ENCODE peak calls at places on chromosomes 11 and 22, in five cellular contexts. One of them, this sample, is unnamed.

GRCh38 chr22:37849089-37849751 is at the start of gene EIF3L:
- DNase-seq in HEK293T: peak; percentile 97
- DNase-seq in IMR-90: peak; percentile 84
- DNase-seq in K562: peak; percentile 90
- DNase-seq in A549: peak; percentile 90
- DNase-seq in this sample: peak; percentile 51

GRCh38 chr22:44441401-44442185 is 56.4 kb downstream of the RTL6 start:
- DNase-seq in IMR-90: no peak
- DNase-seq in A549: no peak
- DNase-seq in K562: no peak
- DNase-seq in HEK293T: no peak
- DNase-seq in this sample: no peak

GRCh38 chr11:114262681-114263509 is 33.3 kb upstream of the NNMT start:
- DNase-seq in A549: peak; percentile 50
- DNase-seq in HEK293T: peak; percentile 73
- DNase-seq in IMR-90: peak; percentile 54
- DNase-seq in K562: peak; percentile 61
- DNase-seq in this sample: no peak

GRCh38 chr11:19953342-19953741 is 206.9 kb downstream of the DBX1 start:
- DNase-seq in HEK293T: no peak
- DNase-seq in IMR-90: peak; percentile 81
- DNase-seq in A549: peak; percentile 36
- DNase-seq in K562: no peak
- DNase-seq in this sample: no peak

GRCh38 chr22:35314161-35314942 is 14.7 kb downstream of the TOM1 start:
- DNase-seq in K562: no peak
- DNase-seq in A549: no peak
- DNase-seq in HEK293T: no peak
- DNase-seq in IMR-90: no peak
- DNase-seq in this sample: no peak

GRCh38 chr11:77118086-77118485 is 10.0 kb upstream of the MYO7A start:
- DNase-seq in K562: no peak
- DNase-seq in A549: no peak
- DNase-seq in IMR-90: no peak
- DNase-seq in HEK293T: no peak
- DNase-seq in this sample: no peak

GRCh38 chr22:17773606-17774205 is 563 bp downstream of the BID start:
- DNase-seq in IMR-90: peak; percentile 28
- DNase-seq in HEK293T: peak; percentile 67
- DNase-seq in A549: peak; percentile 12
- DNase-seq in K562: peak; percentile 78
- DNase-seq in this sample: no peak

GRCh38 chr11:70002433-70002832 is 75.7 kb upstream of the ANO1 start:
- DNase-seq in HEK293T: no peak
- DNase-seq in IMR-90: no peak
- DNase-seq in K562: no peak
- DNase-seq in A549: no peak
- DNase-seq in this sample: no peak

GRCh38 chr22:23256986-23257888 is 76.9 kb downstream of the BCR start:
- DNase-seq in K562: peak; percentile 57
- DNase-seq in IMR-90: no peak
- DNase-seq in A549: no peak
- DNase-seq in HEK293T: no peak
- DNase-seq in this sample: no peak

GRCh38 chr11:117643606-117644300 is 153.3 kb downstream of the DSCAML1 start:
- DNase-seq in IMR-90: no peak
- DNase-seq in A549: no peak
- DNase-seq in HEK293T: no peak
- DNase-seq in K562: no peak
- DNase-seq in this sample: no peak

GRCh38 chr11:6405039-6405667 is 13.7 kb downstream of the APBB1 start:
- DNase-seq in A549: no peak
- DNase-seq in K562: no peak
- DNase-seq in HEK293T: no peak
- DNase-seq in IMR-90: no peak
- DNase-seq in this sample: no peak

GRCh38 chr11:11010624-11011127 is 152.8 kb upstream of the ZBED5 start:
- DNase-seq in A549: peak; percentile 55
- DNase-seq in IMR-90: peak; percentile 1
- DNase-seq in K562: peak; percentile 19
- DNase-seq in HEK293T: peak; percentile 50
- DNase-seq in this sample: no peak

GRCh38 chr22:45878051-45878764 is 98.8 kb downstream of the WNT7B start:
- DNase-seq in K562: no peak
- DNase-seq in HEK293T: no peak
- DNase-seq in IMR-90: no peak
- DNase-seq in A549: no peak
- DNase-seq in this sample: no peak

GRCh38 chr22:30650508-30651116 is 15.0 kb downstream of the SLC35E4 start:
- DNase-seq in K562: no peak
- DNase-seq in HEK293T: no peak
- DNase-seq in IMR-90: no peak
- DNase-seq in A549: no peak
- DNase-seq in this sample: no peak

GRCh38 chr11:62853279-62853965 is 14.0 kb upstream of the WDR74 start:
- DNase-seq in IMR-90: no peak
- DNase-seq in K562: no peak
- DNase-seq in HEK293T: no peak
- DNase-seq in A549: no peak
- DNase-seq in this sample: no peak

GRCh38 chr22:45314054-45314721 is 4.5 kb downstream of the FAM118A start:
- DNase-seq in A549: no peak
- DNase-seq in IMR-90: no peak
- DNase-seq in K562: peak; percentile 89
- DNase-seq in HEK293T: no peak
- DNase-seq in this sample: no peak

GRCh38 chr11:28343304-28344233 is 235.4 kb downstream of the METTL15 start:
- DNase-seq in K562: peak; percentile 59
- DNase-seq in HEK293T: no peak
- DNase-seq in A549: peak; percentile 85
- DNase-seq in IMR-90: peak; percentile 95
- DNase-seq in this sample: no peak

GRCh38 chr22:42716221-42716620 is 4.4 kb downstream of the A4GALT start:
- DNase-seq in K562: no peak
- DNase-seq in IMR-90: no peak
- DNase-seq in HEK293T: no peak
- DNase-seq in A549: no peak
- DNase-seq in this sample: peak; percentile 87

GRCh38 chr11:96187779-96188624 is 155.0 kb downstream of the MAML2 start:
- DNase-seq in HEK293T: no peak
- DNase-seq in A549: peak; percentile 26
- DNase-seq in K562: no peak
- DNase-seq in IMR-90: peak; percentile 85
- DNase-seq in this sample: no peak

GRCh38 chr22:45742866-45743450 is 71.3 kb downstream of the ATXN10 start:
- DNase-seq in HEK293T: no peak
- DNase-seq in IMR-90: peak; percentile 65
- DNase-seq in K562: no peak
- DNase-seq in A549: peak; percentile 73
- DNase-seq in this sample: no peak

GRCh38 chr22:30325065-30325720 is 1.5 kb downstream of the TBC1D10A start:
- DNase-seq in A549: peak; percentile 54
- DNase-seq in HEK293T: no peak
- DNase-seq in IMR-90: peak; percentile 90
- DNase-seq in K562: no peak
- DNase-seq in this sample: no peak

GRCh38 chr11:112470355-112470754 is 209.7 kb upstream of the PLET1 start:
- DNase-seq in K562: no peak
- DNase-seq in IMR-90: peak; percentile 4
- DNase-seq in A549: no peak
- DNase-seq in HEK293T: no peak
- DNase-seq in this sample: no peak

GRCh38 chr22:48972979-48973693 is 854.5 kb downstream of the BRD1 start:
- DNase-seq in A549: no peak
- DNase-seq in K562: no peak
- DNase-seq in HEK293T: no peak
- DNase-seq in IMR-90: no peak
- DNase-seq in this sample: no peak

GRCh38 chr11:119029340-119030028 is 1.2 kb downstream of the SLC37A4 start:
- DNase-seq in K562: peak; percentile 58
- DNase-seq in A549: no peak
- DNase-seq in HEK293T: peak; percentile 34
- DNase-seq in IMR-90: no peak
- DNase-seq in this sample: no peak

GRCh38 chr11:70604630-70605520 is 206.5 kb downstream of the CTTN start:
- DNase-seq in HEK293T: no peak
- DNase-seq in A549: no peak
- DNase-seq in K562: no peak
- DNase-seq in IMR-90: no peak
- DNase-seq in this sample: no peak

GRCh38 chr11:97754976-97755375 is 1265.8 kb upstream of the CNTN5 start:
- DNase-seq in K562: no peak
- DNase-seq in IMR-90: no peak
- DNase-seq in A549: no peak
- DNase-seq in HEK293T: no peak
- DNase-seq in this sample: no peak

GRCh38 chr11:3747704-3748103 is 49.6 kb downstream of the NUP98 start:
- DNase-seq in K562: no peak
- DNase-seq in IMR-90: peak; percentile 89
- DNase-seq in A549: peak; percentile 15
- DNase-seq in HEK293T: no peak
- DNase-seq in this sample: no peak

GRCh38 chr11:128484172-128484571 is 103.2 kb downstream of the ETS1 start:
- DNase-seq in A549: peak; percentile 55
- DNase-seq in K562: no peak
- DNase-seq in HEK293T: no peak
- DNase-seq in IMR-90: no peak
- DNase-seq in this sample: no peak

DNA sequence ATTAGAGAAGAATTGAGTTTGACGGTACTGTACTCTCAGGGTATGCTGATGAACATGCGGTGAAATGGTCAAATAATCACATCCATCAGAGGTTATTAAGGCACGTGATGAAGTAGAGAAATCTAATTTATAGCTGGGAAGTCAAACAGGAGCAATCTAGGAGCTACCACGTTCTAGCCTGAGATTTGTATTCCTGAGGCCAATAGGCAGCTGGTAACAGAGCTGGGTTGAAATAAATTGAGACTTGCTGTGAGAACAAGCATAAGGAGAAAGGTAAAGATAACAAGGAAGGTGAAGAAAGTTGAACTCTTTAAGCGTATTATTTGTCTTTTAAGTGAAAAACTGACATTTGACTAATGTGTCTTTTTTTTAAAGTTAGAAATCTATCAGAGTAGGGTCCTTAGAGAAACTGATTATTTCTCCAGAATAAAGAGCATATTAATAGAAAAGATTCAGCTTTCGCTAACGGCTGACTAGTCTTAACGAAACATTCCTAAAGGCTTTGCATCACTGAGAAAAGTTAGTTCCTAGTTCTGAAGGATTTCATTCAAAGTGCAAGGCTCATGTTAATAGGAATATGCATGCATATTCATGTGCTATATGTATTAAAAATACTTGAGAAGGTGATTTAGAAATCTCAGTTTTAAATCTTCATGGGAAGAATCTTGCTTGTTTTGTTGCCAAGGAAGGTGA is 5.2 kb upstream of the WEE1 start:
- DNase-seq in A549: no peak
- DNase-seq in K562: no peak
- DNase-seq in IMR-90: peak; percentile 28
- DNase-seq in HEK293T: no peak
- DNase-seq in this sample: no peak
- TF ChIP-seq BHLHE40 in A549: no peak
- TF ChIP-seq BHLHE40 in K562: no peak
- TF ChIP-seq BHLHE40 in IMR-90: no peak
- TF ChIP-seq BHLHE40 in HEK293T: no peak
- TF ChIP-seq BHLHE40 in this sample: no peak

GRCh38 chr11:8641332-8641731 is 41.1 kb downstream of the TRIM66 start:
- DNase-seq in A549: no peak
- DNase-seq in K562: no peak
- DNase-seq in IMR-90: no peak
- DNase-seq in HEK293T: no peak
- DNase-seq in this sample: no peak
- TF ChIP-seq BHLHE40 in A549: no peak
- TF ChIP-seq BHLHE40 in K562: no peak
- TF ChIP-seq BHLHE40 in IMR-90: no peak
- TF ChIP-seq BHLHE40 in HEK293T: no peak
- TF ChIP-seq BHLHE40 in this sample: no peak

GRCh38 chr22:19287889-19288288 is 3.6 kb downstream of the CLTCL1 start:
- DNase-seq in A549: peak; percentile 64
- DNase-seq in HEK293T: no peak
- DNase-seq in K562: no peak
- DNase-seq in IMR-90: peak; percentile 86
- DNase-seq in this sample: no peak
- TF ChIP-seq BHLHE40 in A549: no peak
- TF ChIP-seq BHLHE40 in HEK293T: no peak
- TF ChIP-seq BHLHE40 in K562: no peak
- TF ChIP-seq BHLHE40 in IMR-90: peak; percentile 62
- TF ChIP-seq BHLHE40 in this sample: no peak

DNA sequence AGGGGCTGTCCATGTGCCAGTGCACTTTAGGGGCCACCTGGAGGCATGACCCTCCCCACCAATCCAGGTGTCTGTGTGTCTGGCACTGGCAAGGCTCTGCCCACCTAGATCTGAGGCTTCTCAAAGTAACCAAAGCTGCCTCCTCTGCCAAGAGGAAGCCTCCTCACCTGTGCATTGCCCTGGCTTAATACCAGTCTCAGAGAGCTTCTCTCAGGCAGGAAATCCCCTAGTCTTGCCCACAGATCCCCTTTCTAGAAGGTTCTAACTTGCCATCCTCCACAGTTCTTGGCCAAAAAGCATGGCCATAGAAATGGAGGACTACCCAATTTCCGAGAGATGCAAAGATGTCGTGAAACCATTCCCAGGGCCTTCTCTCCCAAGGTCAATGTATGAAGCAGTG is 68.7 kb downstream of the PRDM11 start:
- DNase-seq in A549: no peak
- DNase-seq in HEK293T: no peak
- DNase-seq in IMR-90: no peak
- DNase-seq in K562: no peak
- DNase-seq in this sample: no peak
- TF ChIP-seq BHLHE40 in A549: no peak
- TF ChIP-seq BHLHE40 in HEK293T: no peak
- TF ChIP-seq BHLHE40 in IMR-90: no peak
- TF ChIP-seq BHLHE40 in K562: no peak
- TF ChIP-seq BHLHE40 in this sample: no peak

DNA sequence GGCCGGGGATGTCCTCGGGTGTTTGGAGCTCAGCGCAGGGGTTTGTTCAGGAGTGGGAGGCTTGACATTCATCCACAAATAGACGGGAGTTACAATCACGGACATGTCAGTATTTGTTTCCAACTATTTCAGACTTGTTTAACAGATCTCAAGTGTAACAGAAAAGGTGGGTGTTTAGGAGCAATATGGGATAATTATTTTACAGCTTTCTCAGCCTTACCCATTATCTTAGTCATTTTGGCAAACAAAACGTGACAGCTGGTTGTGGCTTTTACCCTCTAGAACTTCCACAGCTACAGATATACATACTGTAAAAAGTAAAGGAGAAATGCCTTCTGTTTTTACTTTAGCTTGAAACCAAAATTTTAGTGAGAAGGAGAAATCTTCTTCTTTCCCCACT is 178.7 kb upstream of the TMEM45B start:
- DNase-seq in HEK293T: no peak
- DNase-seq in A549: no peak
- DNase-seq in K562: no peak
- DNase-seq in IMR-90: no peak
- DNase-seq in this sample: no peak
- TF ChIP-seq BHLHE40 in HEK293T: no peak
- TF ChIP-seq BHLHE40 in A549: no peak
- TF ChIP-seq BHLHE40 in K562: no peak
- TF ChIP-seq BHLHE40 in IMR-90: no peak
- TF ChIP-seq BHLHE40 in this sample: no peak